ENCODE peak calls at places on chromosomes 11 and 22, in four cellular contexts. V, S, U and M are unnamed samples.

GRCh38 chr11:131473510-131473909 is 103.1 kb downstream of the NTM start:
- DNase-seq in U (no peak), S (no peak), V (no peak), M (no peak)

GRCh38 chr22:48968201-48968959 is 859.3 kb downstream of the BRD1 start:
- DNase-seq in V (peak), S (no peak), U (no peak), M (no peak)

GRCh38 chr11:119093951-119094815 is 7.5 kb downstream of the DPAGT1 start:
- DNase-seq in V (no peak), S (no peak), U (peak), M (peak)

GRCh38 chr11:86211619-86212018 is 32.9 kb upstream of the EED start:
- DNase-seq in U (no peak), S (no peak), V (no peak), M (no peak)

GRCh38 chr11:62123669-62124185 is at the start of gene INCENP:
- DNase-seq in V (peak), U (peak), S (peak), M (peak)

GRCh38 chr11:25734592-25735211 is 597.2 kb upstream of the ANO3 start:
- DNase-seq in V (no peak), U (peak), S (no peak), M (peak)

GRCh38 chr11:2233693-2234455 is 36.5 kb downstream of the ASCL2 start:
- DNase-seq in S (no peak), U (no peak), V (no peak), M (no peak)

GRCh38 chr22:40594924-40595323 is 41.6 kb downstream of the MRTFA start:
- DNase-seq in V (no peak), S (no peak), U (no peak), M (no peak)

GRCh38 chr22:42156121-42156520 is 25.5 kb upstream of the CYP2D6 start:
- DNase-seq in U (no peak), S (no peak), V (no peak), M (no peak)

GRCh38 chr11:108958446-108959123 is 293.7 kb downstream of the DDX10 start:
- DNase-seq in U (peak), V (no peak), S (no peak), M (peak)

GRCh38 chr11:108775324-108775723 is 110.5 kb downstream of the DDX10 start:
- DNase-seq in U (no peak), V (no peak), S (no peak), M (no peak)

GRCh38 chr22:35177811-35178210 is 79.5 kb upstream of the HMGXB4 start:
- DNase-seq in V (no peak), S (no peak), U (no peak), M (no peak)

GRCh38 chr11:72589802-72590761 is 84.1 kb downstream of the PDE2A start:
- DNase-seq in S (no peak), V (peak), U (peak), M (no peak)

GRCh38 chr11:121904148-121904547 is 211.9 kb downstream of the BLID start:
- DNase-seq in S (no peak), V (no peak), U (no peak), M (no peak)

GRCh38 chr11:111360150-111361043 is 18.7 kb downstream of the POU2AF1 start:
- DNase-seq in V (no peak), U (no peak), S (no peak), M (no peak)

GRCh38 chr22:39839917-39840510 is 53.5 kb downstream of the ENTHD1 start:
- DNase-seq in S (no peak), V (no peak), U (no peak), M (no peak)